ENCODE peak calls at places on chromosome 13, in four cellular contexts. One of them, this sample, is unnamed.
A peak's percentile ranks its signal among the peaks of the same experiment; 100 is the strongest.

GRCh38 chr13:32001392-32001768 is 30.2 kb upstream of the FRY start:
- DNase-seq in PC-3: peak; percentile 60
- DNase-seq in adipocyte: peak; percentile 69
- DNase-seq in IMR-90: peak; percentile 41
- DNase-seq in this sample: peak; percentile 32

GRCh38 chr13:30577381-30577780 is 40.3 kb upstream of the USPL1 start:
- DNase-seq in PC-3: peak; percentile 90
- DNase-seq in adipocyte: peak; percentile 67
- DNase-seq in IMR-90: peak; percentile 95
- DNase-seq in this sample: peak; percentile 83

GRCh38 chr13:91401916-91402315 is 3.5 kb downstream of the GPC5 start:
- DNase-seq in PC-3: no peak
- DNase-seq in adipocyte: no peak
- DNase-seq in IMR-90: no peak
- DNase-seq in this sample: no peak

GRCh38 chr13:83831796-83832195 is 50.5 kb downstream of the SLITRK1 start:
- DNase-seq in PC-3: peak; percentile 47
- DNase-seq in adipocyte: no peak
- DNase-seq in IMR-90: no peak
- DNase-seq in this sample: no peak

GRCh38 chr13:37014609-37015008 is 14.0 kb downstream of the EXOSC8 start:
- DNase-seq in PC-3: no peak
- DNase-seq in adipocyte: peak; percentile 75
- DNase-seq in IMR-90: peak; percentile 72
- DNase-seq in this sample: peak; percentile 53

GRCh38 chr13:20370815-20371421 is 138.8 kb upstream of the GJB6 start:
- DNase-seq in PC-3: peak; percentile 98
- DNase-seq in adipocyte: no peak
- DNase-seq in IMR-90: no peak
- DNase-seq in this sample: no peak

GRCh38 chr13:42685762-42686560 is 95.4 kb upstream of the FAM216B start:
- DNase-seq in PC-3: no peak
- DNase-seq in adipocyte: no peak
- DNase-seq in IMR-90: no peak
- DNase-seq in this sample: no peak

GRCh38 chr13:102970542-102970941 is 95.7 kb downstream of the SLC10A2 start:
- DNase-seq in PC-3: no peak
- DNase-seq in adipocyte: no peak
- DNase-seq in IMR-90: no peak
- DNase-seq in this sample: no peak

GRCh38 chr13:66922444-66922843 is 307.7 kb downstream of the PCDH9 start:
- DNase-seq in PC-3: no peak
- DNase-seq in adipocyte: no peak
- DNase-seq in IMR-90: no peak
- DNase-seq in this sample: no peak

GRCh38 chr13:97015661-97016350 is 21.5 kb upstream of the OXGR1 start:
- DNase-seq in PC-3: no peak
- DNase-seq in adipocyte: no peak
- DNase-seq in IMR-90: no peak
- DNase-seq in this sample: peak; percentile 61

GRCh38 chr13:26688286-26688685 is 72.3 kb downstream of the GPR12 start:
- DNase-seq in PC-3: no peak
- DNase-seq in adipocyte: no peak
- DNase-seq in IMR-90: no peak
- DNase-seq in this sample: no peak

GRCh38 chr13:97021241-97021640 is 27.0 kb upstream of the OXGR1 start:
- DNase-seq in PC-3: no peak
- DNase-seq in adipocyte: no peak
- DNase-seq in IMR-90: no peak
- DNase-seq in this sample: no peak

GRCh38 chr13:22060187-22060586 is 389.3 kb downstream of the FGF9 start:
- DNase-seq in PC-3: no peak
- DNase-seq in adipocyte: no peak
- DNase-seq in IMR-90: no peak
- DNase-seq in this sample: no peak

GRCh38 chr13:78658630-78659449 is at the start of gene OBI1:
- DNase-seq in PC-3: peak; percentile 80
- DNase-seq in adipocyte: peak; percentile 96
- DNase-seq in IMR-90: peak; percentile 89
- DNase-seq in this sample: peak; percentile 93

GRCh38 chr13:22114630-22115311 is 443.9 kb downstream of the FGF9 start:
- DNase-seq in PC-3: no peak
- DNase-seq in adipocyte: no peak
- DNase-seq in IMR-90: peak; percentile 78
- DNase-seq in this sample: no peak

GRCh38 chr13:31982124-31982523 is 49.5 kb upstream of the FRY start:
- DNase-seq in PC-3: no peak
- DNase-seq in adipocyte: no peak
- DNase-seq in IMR-90: no peak
- DNase-seq in this sample: peak; percentile 31

GRCh38 chr13:95355491-95355890 is 54.2 kb upstream of the ABCC4 start:
- DNase-seq in PC-3: peak; percentile 49
- DNase-seq in adipocyte: peak; percentile 11
- DNase-seq in IMR-90: peak; percentile 78
- DNase-seq in this sample: peak; percentile 5

GRCh38 chr13:75418997-75419396 is 63.0 kb downstream of the TBC1D4 start:
- DNase-seq in PC-3: no peak
- DNase-seq in adipocyte: peak; percentile 78
- DNase-seq in IMR-90: peak; percentile 21
- DNase-seq in this sample: peak; percentile 62

GRCh38 chr13:66809496-66809895 is 420.6 kb downstream of the PCDH9 start:
- DNase-seq in PC-3: no peak
- DNase-seq in adipocyte: peak; percentile 59
- DNase-seq in IMR-90: peak; percentile 20
- DNase-seq in this sample: peak; percentile 10

GRCh38 chr13:98945863-98946605 is 31.8 kb downstream of the DOCK9 start:
- DNase-seq in PC-3: no peak
- DNase-seq in adipocyte: no peak
- DNase-seq in IMR-90: no peak
- DNase-seq in this sample: no peak

GRCh38 chr13:98944336-98944735 is 33.5 kb downstream of the DOCK9 start:
- DNase-seq in PC-3: no peak
- DNase-seq in adipocyte: peak; percentile 10
- DNase-seq in IMR-90: no peak
- DNase-seq in this sample: no peak

GRCh38 chr13:98951266-98951665 is 26.6 kb downstream of the DOCK9 start:
- DNase-seq in PC-3: no peak
- DNase-seq in adipocyte: no peak
- DNase-seq in IMR-90: no peak
- DNase-seq in this sample: no peak

GRCh38 chr13:98950705-98951104 is 27.2 kb downstream of the DOCK9 start:
- DNase-seq in PC-3: no peak
- DNase-seq in adipocyte: no peak
- DNase-seq in IMR-90: no peak
- DNase-seq in this sample: no peak

GRCh38 chr13:98947925-98948324 is 29.9 kb downstream of the DOCK9 start:
- DNase-seq in PC-3: no peak
- DNase-seq in adipocyte: no peak
- DNase-seq in IMR-90: no peak
- DNase-seq in this sample: no peak
- H3K9ac ChIP-seq in PC-3: no peak overlapping the region
- H3K9ac ChIP-seq in adipocyte: no peak overlapping the region
- H3K9ac ChIP-seq in IMR-90: no peak overlapping the region
- H3K9ac ChIP-seq in this sample: no peak overlapping the region

GRCh38 chr13:56015919-56016318 is 1124.8 kb upstream of the PRR20A start:
- DNase-seq in PC-3: no peak
- DNase-seq in adipocyte: no peak
- DNase-seq in IMR-90: no peak
- DNase-seq in this sample: no peak

GRCh38 chr13:56020425-56020824 is 1120.3 kb upstream of the PRR20A start:
- DNase-seq in PC-3: no peak
- DNase-seq in adipocyte: no peak
- DNase-seq in IMR-90: no peak
- DNase-seq in this sample: no peak

GRCh38 chr13:56019606-56020005 is 1121.1 kb upstream of the PRR20A start:
- DNase-seq in PC-3: no peak
- DNase-seq in adipocyte: no peak
- DNase-seq in IMR-90: no peak
- DNase-seq in this sample: no peak
- H3K9me3 ChIP-seq in PC-3: peaks cover 3% of the 10 kb centered on the region
- H3K9me3 ChIP-seq in adipocyte: peaks cover 14% of the 10 kb centered on the region
- H3K9me3 ChIP-seq in IMR-90: peaks cover 10% of the 10 kb centered on the region
- H3K9me3 ChIP-seq in this sample: no peaks in the 10 kb centered on the region

DNA sequence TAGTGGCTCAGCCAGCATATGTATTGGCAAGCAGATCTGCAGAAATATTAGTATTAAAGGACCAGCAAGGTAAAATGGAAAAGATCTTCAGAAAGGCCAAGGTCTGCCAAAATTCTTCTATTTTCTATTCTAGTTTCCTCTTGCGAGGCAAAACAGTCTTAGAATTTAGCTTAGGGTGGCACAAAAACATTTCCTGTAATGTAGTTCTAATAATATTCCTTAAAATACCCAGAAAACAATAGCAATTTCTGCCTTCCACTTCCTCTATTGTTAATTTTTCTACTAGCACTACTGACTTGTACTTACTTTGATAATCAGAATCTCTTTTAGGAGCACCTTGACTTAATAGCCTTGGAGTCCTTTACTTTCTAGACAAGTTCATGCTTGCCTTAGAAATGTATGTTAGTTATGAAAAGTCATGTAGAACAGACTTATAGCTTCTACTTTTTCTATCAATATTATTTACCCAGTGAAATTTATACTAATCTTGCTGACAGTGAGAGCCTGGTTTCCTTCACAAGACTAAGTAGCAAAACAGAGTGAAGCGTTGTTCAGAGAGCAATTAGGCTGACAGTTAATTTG is 23.8 kb upstream of the LPAR6 start:
- DNase-seq in PC-3: no peak
- DNase-seq in adipocyte: no peak
- DNase-seq in IMR-90: no peak
- DNase-seq in this sample: no peak
- H3K9ac ChIP-seq in PC-3: no peak overlapping the region
- H3K9ac ChIP-seq in adipocyte: peak overlapping the region; percentile 33
- H3K9ac ChIP-seq in IMR-90: no peak overlapping the region
- H3K9ac ChIP-seq in this sample: no peak overlapping the region

DNA sequence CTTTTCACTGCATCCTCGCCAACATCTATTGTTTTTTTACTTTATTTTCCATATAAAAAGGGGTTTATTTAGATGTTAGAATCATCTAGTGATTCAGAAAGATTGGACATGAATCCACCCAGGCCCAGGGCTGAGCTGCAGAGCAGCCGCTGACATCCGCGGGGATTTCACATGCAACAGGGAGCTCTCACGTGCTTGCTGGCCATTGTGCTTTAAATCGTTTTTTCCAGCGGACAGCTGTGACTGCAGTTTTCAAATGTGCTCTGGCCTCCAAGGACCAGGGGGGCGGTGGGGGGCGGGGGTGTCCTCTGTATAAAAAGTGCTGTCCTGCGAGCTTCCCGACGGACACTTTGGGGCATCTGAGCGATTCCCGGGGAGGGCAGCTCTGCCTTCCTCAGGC is 12.4 kb downstream of the RB1 start:
- DNase-seq in PC-3: no peak
- DNase-seq in adipocyte: no peak
- DNase-seq in IMR-90: no peak
- DNase-seq in this sample: peak; percentile 33
- H3K9me3 ChIP-seq in PC-3: no peaks in the 10 kb centered on the region
- H3K9me3 ChIP-seq in adipocyte: no peaks in the 10 kb centered on the region
- H3K9me3 ChIP-seq in IMR-90: peaks cover 8% of the 10 kb centered on the region
- H3K9me3 ChIP-seq in this sample: no peaks in the 10 kb centered on the region

GRCh38 chr13:27789495-27790303 is 2.6 kb upstream of the GSX1 start:
- DNase-seq in PC-3: no peak
- DNase-seq in adipocyte: no peak
- DNase-seq in IMR-90: no peak
- DNase-seq in this sample: no peak
- H3K9ac ChIP-seq in PC-3: no peak overlapping the region
- H3K9ac ChIP-seq in adipocyte: no peak overlapping the region
- H3K9ac ChIP-seq in IMR-90: no peak overlapping the region
- H3K9ac ChIP-seq in this sample: no peak overlapping the region

GRCh38 chr13:44238011-44238421 is 135.6 kb upstream of the SERP2 start:
- DNase-seq in PC-3: no peak
- DNase-seq in adipocyte: peak; percentile 94
- DNase-seq in IMR-90: peak; percentile 79
- DNase-seq in this sample: peak; percentile 81

GRCh38 chr13:44234566-44234965 is 139.1 kb upstream of the SERP2 start:
- DNase-seq in PC-3: no peak
- DNase-seq in adipocyte: no peak
- DNase-seq in IMR-90: peak; percentile 37
- DNase-seq in this sample: no peak

GRCh38 chr13:44240611-44241010 is 133.0 kb upstream of the SERP2 start:
- DNase-seq in PC-3: no peak
- DNase-seq in adipocyte: no peak
- DNase-seq in IMR-90: no peak
- DNase-seq in this sample: no peak

GRCh38 chr13:44236370-44236769 is 137.3 kb upstream of the SERP2 start:
- DNase-seq in PC-3: no peak
- DNase-seq in adipocyte: peak; percentile 74
- DNase-seq in IMR-90: peak; percentile 58
- DNase-seq in this sample: peak; percentile 78

GRCh38 chr13:44237276-44237767 is 136.3 kb upstream of the SERP2 start:
- DNase-seq in PC-3: peak; percentile 43
- DNase-seq in adipocyte: peak; percentile 91
- DNase-seq in IMR-90: peak; percentile 98
- DNase-seq in this sample: peak; percentile 92
- H3K9me3 ChIP-seq in PC-3: no peaks in the 10 kb centered on the region
- H3K9me3 ChIP-seq in adipocyte: no peaks in the 10 kb centered on the region
- H3K9me3 ChIP-seq in IMR-90: no peaks in the 10 kb centered on the region
- H3K9me3 ChIP-seq in this sample: no peaks in the 10 kb centered on the region

GRCh38 chr13:113947321-113948033 is 26.4 kb downstream of the C13orf46 start:
- DNase-seq in PC-3: peak; percentile 55
- DNase-seq in adipocyte: no peak
- DNase-seq in IMR-90: peak; percentile 43
- DNase-seq in this sample: no peak
- H3K9ac ChIP-seq in PC-3: no peak overlapping the region
- H3K9ac ChIP-seq in adipocyte: peak overlapping the region; percentile 13
- H3K9ac ChIP-seq in IMR-90: no peak overlapping the region
- H3K9ac ChIP-seq in this sample: no peak overlapping the region

This sample was measured in fibroblast of lung.